ENCODE peak calls at places on chromosome 11, in six cellular contexts. F is WTC11, N is AG04450, J is NCI-H1436, Z is HCEC 1CT, Y is cardiac muscle cell. A is an unnamed sample.

GRCh38 chr11:44535201-44535980 is 30.1 kb upstream of the CD82 start:
- DNase-seq in Z (no peak), Y (no peak), N (no peak), F (no peak), J (no peak), A (no peak)

GRCh38 chr11:58622344-58622743 is at the start of gene CNTF:
- DNase-seq in J (no peak), F (no peak), Z (no peak), Y (no peak), N (no peak), A (no peak)

GRCh38 chr11:97109078-97109477 is 719.3 kb downstream of the JRKL start:
- DNase-seq in N (no peak), F (no peak), J (no peak), Y (no peak), Z (no peak), A (no peak)

GRCh38 chr11:6475936-6476335 is 2.2 kb upstream of the TRIM3 start:
- DNase-seq in F (peak; percentile 49), N (no peak), J (peak; percentile 49), Y (no peak), Z (no peak), A (no peak)

GRCh38 chr11:73213196-73214143 is 4.6 kb upstream of the P2RY2 start:
- DNase-seq in J (no peak), Z (no peak), F (no peak), Y (no peak), N (no peak), A (no peak)

GRCh38 chr11:78982377-78982925 is 407.8 kb upstream of the NARS2 start:
- DNase-seq in Y (no peak), J (no peak), F (no peak), N (no peak), Z (no peak), A (no peak)

GRCh38 chr11:77107950-77108349 is 5.3 kb downstream of the OMP start:
- DNase-seq in F (no peak), Y (no peak), N (peak; percentile 52), J (no peak), Z (peak; percentile 87), A (no peak)

GRCh38 chr11:35126000-35126878 is 12.7 kb upstream of the CD44 start:
- DNase-seq in F (no peak), J (no peak), N (no peak), Y (no peak), Z (no peak), A (peak; percentile 69)

GRCh38 chr11:86798988-86799387 is 1.4 kb upstream of the PRSS23 start:
- DNase-seq in F (no peak), Z (no peak), Y (no peak), J (no peak), N (peak; percentile 30), A (no peak)

GRCh38 chr11:117861151-117862018 is 15.1 kb downstream of the FXYD6 start:
- DNase-seq in N (no peak), F (peak; percentile 89), J (peak; percentile 76), Z (no peak), Y (peak; percentile 84), A (no peak)